ENCODE peak calls at places on chromosomes 11 and 22, in four cellular contexts. S, I, M and O are unnamed samples.

GRCh38 chr11:68357568-68357967 is 45.2 kb downstream of the LRP5 start:
- DNase-seq in I (no peak), S (no peak), M (no peak), O (no peak)

GRCh38 chr11:17693531-17693930 is 25.8 kb upstream of the MYOD1 start:
- DNase-seq in S (no peak), I (no peak), M (no peak), O (no peak)

GRCh38 chr11:104852811-104853210 is 45.4 kb downstream of the CASP12 start:
- DNase-seq in S (no peak), I (peak; percentile 18), M (no peak), O (peak; percentile 11)

GRCh38 chr11:17540807-17541206 is 3.4 kb downstream of the USH1C start:
- DNase-seq in I (no peak), M (no peak), S (no peak), O (no peak)

GRCh38 chr11:62830904-62831519 is 839 bp downstream of the STX5 start:
- DNase-seq in I (no peak), S (no peak), M (no peak), O (no peak)

GRCh38 chr11:102615077-102615893 is 9.8 kb downstream of the MMP20 start:
- DNase-seq in S (no peak), I (no peak), M (no peak), O (no peak)

GRCh38 chr11:86034710-86035109 is 34.2 kb downstream of the PICALM start:
- DNase-seq in I (no peak), S (no peak), M (no peak), O (no peak)

GRCh38 chr11:94553938-94554337 is 10.2 kb downstream of the FUT4 start:
- DNase-seq in S (no peak), M (no peak), I (peak; percentile 59), O (peak; percentile 81)

GRCh38 chr11:118914178-118914918 is 11.4 kb downstream of the BCL9L start:
- DNase-seq in I (no peak), S (peak; percentile 65), M (peak; percentile 75), O (no peak)

GRCh38 chr11:23897453-23898289 is 599.2 kb upstream of the LUZP2 start:
- DNase-seq in S (no peak), M (no peak), I (peak; percentile 82), O (peak; percentile 97)

GRCh38 chr11:19656140-19656541 is 56.5 kb upstream of the NAV2 start:
- DNase-seq in S (no peak), I (no peak), M (peak; percentile 30), O (no peak)

GRCh38 chr11:586376-587316 is 10.4 kb downstream of the PHRF1 start:
- DNase-seq in S (no peak), I (no peak), M (no peak), O (no peak)

GRCh38 chr11:66280428-66280827 is 2.5 kb downstream of the CNIH2 start:
- DNase-seq in M (no peak), S (no peak), I (peak; percentile 7), O (no peak)

GRCh38 chr11:77287136-77287535 is 14.3 kb downstream of the GDPD4 start:
- DNase-seq in M (no peak), S (no peak), I (peak; percentile 7), O (no peak)

GRCh38 chr22:27531782-27532530 is 269.6 kb downstream of the MN1 start:
- DNase-seq in M (no peak), I (peak; percentile 79), S (no peak), O (peak; percentile 77)

GRCh38 chr11:35838071-35838470 is 105.8 kb upstream of the LDLRAD3 start:
- DNase-seq in S (no peak), M (no peak), I (no peak), O (peak; percentile 23)

GRCh38 chr11:13944016-13944415 is 18.5 kb upstream of the SPON1 start:
- DNase-seq in I (no peak), M (no peak), S (no peak), O (no peak)

GRCh38 chr11:109644158-109644557 is 222.2 kb downstream of the C11orf87 start:
- DNase-seq in S (no peak), I (peak; percentile 1), M (no peak), O (peak; percentile 3)

GRCh38 chr11:112162761-112163669 is 879 bp downstream of the IL18 start:
- DNase-seq in I (peak; percentile 60), S (no peak), M (no peak), O (peak; percentile 50)

GRCh38 chr11:9716275-9717039 is 52.6 kb downstream of the SWAP70 start:
- DNase-seq in I (peak; percentile 87), S (no peak), M (no peak), O (peak; percentile 87)

GRCh38 chr11:104286129-104286528 is 122.2 kb upstream of the PDGFD start:
- DNase-seq in S (no peak), I (no peak), M (no peak), O (no peak)

GRCh38 chr11:15200696-15201095 is 86.0 kb downstream of the INSC start:
- DNase-seq in M (no peak), S (no peak), I (no peak), O (no peak)

GRCh38 chr11:126308271-126308671 is 4.4 kb downstream of the DCPS start:
- DNase-seq in M (no peak), S (no peak), I (no peak), O (no peak)

GRCh38 chr22:39915295-39915726 is 14.4 kb downstream of the GRAP2 start:
- DNase-seq in I (no peak), S (no peak), M (no peak), O (no peak)

GRCh38 chr11:3203221-3204043 is 15.2 kb downstream of the MRGPRG start:
- DNase-seq in S (no peak), M (no peak), I (no peak), O (peak; percentile 36)

GRCh38 chr11:995752-996420 is 40.6 kb downstream of the MUC6 start:
- DNase-seq in I (peak; percentile 20), S (no peak), M (no peak), O (peak; percentile 36)

GRCh38 chr11:91248199-91248807 is 976.3 kb upstream of the FAT3 start:
- DNase-seq in M (no peak), S (no peak), I (peak; percentile 62), O (peak; percentile 77)

GRCh38 chr11:64851831-64852337 is 7.4 kb upstream of the CDC42BPG start:
- DNase-seq in I (no peak), S (peak; percentile 62), M (no peak), O (no peak)

GRCh38 chr11:64848779-64849599 is 4.5 kb upstream of the CDC42BPG start:
- DNase-seq in M (no peak), I (no peak), S (peak; percentile 89), O (no peak)

GRCh38 chr11:64850979-64851567 is 6.6 kb upstream of the CDC42BPG start:
- DNase-seq in M (no peak), I (no peak), S (peak; percentile 71), O (no peak)

GRCh38 chr11:64848214-64848778 is 3.8 kb upstream of the CDC42BPG start:
- DNase-seq in I (no peak), M (no peak), S (no peak), O (no peak)

GRCh38 chr11:64849600-64850356 is 5.3 kb upstream of the CDC42BPG start:
- DNase-seq in I (no peak), M (no peak), S (no peak), O (no peak)
- TF ChIP-seq CTCF in I (peak; percentile 5), M (no peak), S (no peak), O (no peak)

GRCh38 chr22:42612336-42612735 is 2.3 kb downstream of the POLDIP3 start:
- DNase-seq in S (no peak), M (no peak), I (no peak), O (no peak)
- H3K4me3 ChIP-seq in S (no peak overlapping the region), M (no peak overlapping the region), I (no peak overlapping the region), O (no peak overlapping the region)

DNA sequence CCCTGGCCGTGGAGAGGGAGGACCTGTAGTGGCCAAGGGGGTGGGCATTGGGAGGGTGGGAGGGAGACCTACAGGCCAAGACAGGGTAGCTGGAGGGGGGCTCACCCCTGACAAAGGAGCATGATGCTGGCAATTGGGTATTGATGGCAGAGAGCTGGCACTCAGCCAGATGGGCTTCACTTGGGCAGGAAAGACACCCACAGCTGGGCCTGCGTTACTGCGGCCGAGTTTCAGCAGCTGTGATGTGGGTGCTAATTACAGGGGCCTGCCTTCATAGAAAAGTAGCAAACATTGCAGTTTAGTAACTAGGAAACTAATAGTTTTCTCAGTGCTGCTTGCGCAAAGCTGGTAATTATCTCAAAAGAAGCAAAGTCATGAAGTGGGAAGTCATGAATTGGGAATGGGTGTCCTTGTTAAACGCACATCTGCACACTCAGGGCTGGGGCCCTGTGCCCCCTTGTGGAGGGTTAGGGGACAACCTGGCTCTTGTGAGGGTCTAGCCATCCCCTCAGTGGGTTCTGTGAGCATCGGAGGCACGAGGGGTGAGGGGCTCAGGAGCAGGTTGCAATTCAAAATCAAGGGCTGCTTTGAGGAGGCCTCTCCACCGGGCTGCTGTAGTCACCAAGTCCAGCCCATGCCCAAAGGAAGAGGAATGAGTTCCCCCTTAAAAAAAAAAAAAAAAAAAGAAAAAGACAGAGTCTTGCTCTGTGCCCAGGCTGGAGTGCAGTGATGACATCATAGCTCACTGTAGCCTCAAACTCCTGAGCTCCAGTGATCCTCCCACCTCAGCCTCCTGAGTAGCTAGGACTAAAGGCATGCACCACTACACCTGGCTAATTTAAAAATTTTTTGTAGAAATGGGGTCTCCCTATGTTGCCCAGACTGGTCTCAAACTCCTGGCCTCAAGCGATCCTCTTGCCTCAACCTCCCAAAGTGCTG is 24.4 kb upstream of the TXNRD2 start:
- DNase-seq in M (no peak), I (no peak), S (no peak), O (no peak)
- TF ChIP-seq CTCF in M (no peak), I (peak; percentile 54), S (no peak), O (peak; percentile 62)

GRCh38 chr11:114075891-114076441 is 16.5 kb downstream of the ZBTB16 start:
- DNase-seq in I (peak; percentile 74), S (no peak), M (no peak), O (peak; percentile 90)

GRCh38 chr11:114073506-114074381 is 14.2 kb downstream of the ZBTB16 start:
- DNase-seq in S (no peak), M (no peak), I (no peak), O (no peak)

GRCh38 chr11:114072978-114073377 is 13.5 kb downstream of the ZBTB16 start:
- DNase-seq in S (no peak), I (no peak), M (no peak), O (no peak)

GRCh38 chr11:114075343-114075610 is 15.8 kb downstream of the ZBTB16 start:
- DNase-seq in M (no peak), I (no peak), S (no peak), O (no peak)

GRCh38 chr11:114074546-114075342 is 15.2 kb downstream of the ZBTB16 start:
- DNase-seq in S (no peak), I (no peak), M (no peak), O (no peak)
- H3K4me3 ChIP-seq in S (peak overlapping the region; percentile 22), I (no peak overlapping the region), M (no peak overlapping the region), O (no peak overlapping the region)

GRCh38 chr11:72856551-72857342 is 42.5 kb downstream of the ATG16L2 start:
- DNase-seq in I (peak; percentile 17), S (no peak), M (no peak), O (peak; percentile 39)
- TF ChIP-seq CTCF in I (no peak), S (no peak), M (no peak), O (peak; percentile 21)

GRCh38 chr22:21657361-21658118 is 8.3 kb upstream of the PPIL2 start:
- DNase-seq in S (peak; percentile 89), M (peak; percentile 49), I (peak; percentile 49), O (no peak)
- H3K4me3 ChIP-seq in S (peak overlapping the region; percentile 60), M (peak overlapping the region; percentile 41), I (peak overlapping the region; percentile 47), O (peak overlapping the region; percentile 46)